ENCODE peak calls at places on chromosomes 16 and 17, in six cellular contexts. M is HCT116, P is GM12878, N is H1, W is K562, X is HepG2. U is an unnamed sample.

GRCh38 chr17:75087558-75088453 is at the start of gene SLC16A5:
- DNase-seq in M (peak), P (no peak), N (peak), W (peak), X (peak), U (peak)

GRCh38 chr16:72092832-72093447 is 480 bp downstream of the TXNL4B start:
- DNase-seq in M (no peak), P (no peak), N (no peak), W (no peak), X (peak), U (no peak)

GRCh38 chr16:85612801-85613608 is at the start of gene GSE1:
- DNase-seq in M (peak), P (peak), N (peak), W (peak), X (peak), U (peak)

GRCh38 chr17:28634211-28634865 is 10.6 kb downstream of the BLTP2 start:
- DNase-seq in M (no peak), P (no peak), N (no peak), W (no peak), X (no peak), U (no peak)

GRCh38 chr17:51630101-51630671 is 369.8 kb downstream of the UTP18 start:
- DNase-seq in M (no peak), P (no peak), N (no peak), W (no peak), X (peak), U (no peak)

GRCh38 chr17:9928601-9929341 is 23.7 kb upstream of the RCVRN start:
- DNase-seq in M (peak), P (no peak), N (peak), W (peak), X (peak), U (peak)

GRCh38 chr16:4614571-4615388 is at the start of gene UBALD1:
- DNase-seq in M (peak), P (peak), N (peak), W (peak), X (peak), U (peak)

GRCh38 chr17:30326816-30327215 is 7.0 kb downstream of the TMIGD1 start:
- DNase-seq in M (no peak), P (no peak), N (no peak), W (no peak), X (no peak), U (no peak)

GRCh38 chr16:12874135-12874534 is 27.3 kb upstream of the SHISA9 start:
- DNase-seq in M (no peak), P (no peak), N (no peak), W (no peak), X (no peak), U (no peak)

GRCh38 chr17:44331249-44331760 is 6.7 kb upstream of the SLC25A39 start:
- DNase-seq in M (peak), P (no peak), N (peak), W (peak), X (peak), U (no peak)

GRCh38 chr17:35390156-35390555 is 16.7 kb upstream of the SLFN11 start:
- DNase-seq in M (no peak), P (no peak), N (no peak), W (no peak), X (no peak), U (no peak)
- TF ChIP-seq ZNF274 in M (no peak), P (no peak), N (no peak), W (no peak), X (no peak), U (no peak)

DNA sequence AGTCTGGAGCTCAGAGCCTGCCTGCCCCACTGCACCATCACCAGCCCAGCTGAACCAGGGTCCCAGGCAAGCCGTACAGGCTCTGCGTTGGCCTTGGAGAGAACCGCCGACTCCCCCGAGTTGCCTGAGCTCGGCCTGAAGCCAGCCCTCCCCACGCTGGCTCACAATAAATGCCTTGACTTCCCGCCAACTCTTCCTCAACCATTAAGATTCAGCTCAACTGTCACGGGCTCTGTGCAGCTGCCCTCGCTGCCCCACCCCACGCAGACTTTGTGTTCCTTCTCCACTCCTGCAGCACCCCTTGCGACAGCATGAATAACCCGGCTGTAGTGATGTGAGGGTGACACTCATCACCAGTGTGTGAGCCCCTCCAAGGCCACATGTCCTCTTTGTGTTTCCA is 4.8 kb upstream of the QPRT start:
- DNase-seq in M (no peak), P (no peak), N (no peak), W (no peak), X (no peak), U (no peak)
- TF ChIP-seq ZNF274 in M (no peak), P (no peak), N (no peak), W (no peak), X (no peak), U (no peak)

DNA sequence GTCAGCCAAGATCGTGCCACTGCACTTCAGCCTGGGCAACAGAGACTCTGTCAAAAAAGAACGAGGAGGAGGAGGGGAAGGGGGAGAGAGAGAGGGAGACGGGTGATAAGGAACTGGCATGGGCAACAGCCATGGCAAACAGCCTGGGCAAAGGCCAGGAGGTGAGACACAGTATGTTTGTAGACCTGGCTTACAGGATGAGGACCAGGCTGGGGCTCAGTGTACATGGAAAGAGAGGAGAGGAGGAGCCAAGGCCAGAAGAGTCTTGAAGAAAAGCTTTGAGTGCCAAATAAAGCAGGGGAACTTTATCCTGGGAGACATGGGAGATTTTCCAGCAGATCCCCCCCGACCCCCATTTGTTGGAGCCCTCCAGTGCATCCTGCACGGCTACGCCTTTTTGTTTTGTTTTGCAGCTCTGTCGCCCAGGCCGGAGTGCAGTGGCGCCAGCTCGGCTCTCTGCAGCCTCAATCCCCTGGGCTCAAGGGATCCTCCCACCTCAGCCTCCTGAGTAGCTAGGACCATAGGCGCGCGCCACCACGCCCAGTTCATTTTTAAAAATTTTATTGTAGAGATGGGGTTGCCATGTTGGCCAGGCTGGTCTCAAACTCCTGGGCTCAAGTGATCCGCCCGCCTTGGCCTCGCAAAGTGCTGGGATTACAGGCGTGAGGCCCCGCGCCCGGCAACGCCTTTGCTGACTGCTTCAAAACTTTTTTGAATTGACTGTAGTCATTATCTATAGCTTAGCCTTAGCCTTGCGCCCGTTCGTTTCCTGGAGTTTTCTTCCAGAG is 1.2 kb upstream of the ALKBH5 start:
- DNase-seq in M (no peak), P (no peak), N (peak), W (no peak), X (no peak), U (no peak)
- TF ChIP-seq ZNF274 in M (no peak), P (no peak), N (no peak), W (no peak), X (no peak), U (no peak)

DNA sequence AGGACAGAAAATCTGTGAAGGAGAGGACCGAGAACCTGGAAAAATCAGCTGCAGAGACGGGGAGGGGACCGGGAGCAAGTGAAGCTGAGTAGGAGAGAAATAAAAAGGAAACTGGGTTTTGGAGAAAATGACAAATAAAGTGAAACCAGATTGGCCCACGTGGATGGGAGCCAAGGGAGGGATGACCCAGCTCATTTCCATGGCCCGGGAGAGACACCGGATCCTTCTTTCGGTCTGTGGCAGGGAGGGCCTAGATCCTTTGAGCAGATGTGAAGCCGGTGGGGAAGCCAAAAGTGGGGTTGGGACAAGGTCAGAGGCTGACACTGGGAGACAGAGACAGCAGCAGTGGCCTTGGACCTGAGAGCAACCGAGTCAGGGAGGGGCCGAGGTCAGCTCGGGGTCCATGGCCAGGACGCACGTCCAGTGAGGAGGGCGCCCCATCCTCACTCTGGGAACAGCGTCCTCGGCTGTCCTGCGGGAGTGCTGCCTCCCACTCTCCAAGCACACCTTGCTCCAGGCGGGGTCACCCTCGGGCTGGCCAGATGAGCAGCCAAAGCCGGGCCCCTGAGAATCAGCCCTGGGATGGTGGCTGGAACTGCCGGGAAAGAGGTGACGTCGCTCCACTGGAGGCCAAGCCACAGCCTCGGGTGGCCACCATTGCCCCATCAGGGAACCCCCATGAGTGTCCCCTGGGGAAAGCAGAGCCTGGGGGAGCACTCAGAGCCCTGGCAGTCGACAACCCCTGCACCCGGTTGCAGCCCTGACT is 50.8 kb upstream of the CDR2 start:
- DNase-seq in M (no peak), P (no peak), N (peak), W (no peak), X (no peak), U (no peak)
- TF ChIP-seq ZNF274 in M (no peak), P (no peak), N (no peak), W (no peak), X (no peak), U (no peak)

GRCh38 chr17:41551370-41551769 is 20.5 kb downstream of the KRT9 start:
- DNase-seq in M (no peak), P (no peak), N (no peak), W (no peak), X (no peak), U (no peak)
- TF ChIP-seq ZNF274 in M (no peak), P (no peak), N (no peak), W (no peak), X (no peak), U (no peak)

GRCh38 chr16:24773771-24774427 is 44.4 kb downstream of the TNRC6A start:
- DNase-seq in M (no peak), P (no peak), N (no peak), W (peak), X (no peak), U (no peak)
- TF ChIP-seq ZNF274 in M (no peak), P (no peak), N (no peak), W (no peak), X (no peak), U (no peak)

GRCh38 chr17:32124985-32125847 is 17.1 kb upstream of the RHOT1 start:
- DNase-seq in M (no peak), P (no peak), N (no peak), W (no peak), X (no peak), U (no peak)
- TF ChIP-seq ZNF274 in M (no peak), P (no peak), N (no peak), W (no peak), X (no peak), U (no peak)

GRCh38 chr17:35002876-35003551 is 22.7 kb downstream of the LIG3 start:
- DNase-seq in M (no peak), P (no peak), N (no peak), W (no peak), X (no peak), U (no peak)
- TF ChIP-seq ZNF274 in M (no peak), P (no peak), N (no peak), W (no peak), X (no peak), U (no peak)

DNA sequence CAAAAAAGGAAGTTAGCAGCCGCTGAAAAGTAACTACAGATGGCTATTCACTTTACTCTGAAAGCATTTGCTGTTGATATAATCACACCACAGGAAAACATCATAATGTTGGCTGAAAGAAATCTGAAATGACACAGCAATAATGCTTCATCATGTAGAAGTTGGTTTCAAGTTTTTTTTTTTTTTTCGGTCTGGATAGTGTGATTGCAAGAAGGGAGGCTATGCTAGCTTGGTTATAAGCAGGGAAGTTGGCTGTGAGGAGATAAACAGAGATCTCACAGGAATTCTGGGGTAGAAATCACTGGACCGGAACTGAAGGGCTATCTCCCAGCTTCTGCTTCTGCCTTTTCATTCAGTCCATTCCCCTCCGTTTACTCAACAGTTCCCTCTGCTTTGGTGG is 57.9 kb downstream of the MYO1D start:
- DNase-seq in M (no peak), P (no peak), N (no peak), W (peak), X (no peak), U (no peak)
- TF ChIP-seq ZNF274 in M (no peak), P (no peak), N (no peak), W (peak), X (no peak), U (no peak)

GRCh38 chr17:46851029-46851741 is at the start of gene WNT9B:
- DNase-seq in M (no peak), P (no peak), N (peak), W (peak), X (peak), U (no peak)

GRCh38 chr17:46854948-46855347 is 3.6 kb downstream of the WNT9B start:
- DNase-seq in M (no peak), P (no peak), N (no peak), W (no peak), X (no peak), U (no peak)

GRCh38 chr17:46850688-46851028 is 725 bp upstream of the WNT9B start:
- DNase-seq in M (no peak), P (no peak), N (no peak), W (no peak), X (no peak), U (no peak)

GRCh38 chr17:46854515-46854914 is 3.1 kb downstream of the WNT9B start:
- DNase-seq in M (no peak), P (no peak), N (no peak), W (no peak), X (no peak), U (no peak)

DNA sequence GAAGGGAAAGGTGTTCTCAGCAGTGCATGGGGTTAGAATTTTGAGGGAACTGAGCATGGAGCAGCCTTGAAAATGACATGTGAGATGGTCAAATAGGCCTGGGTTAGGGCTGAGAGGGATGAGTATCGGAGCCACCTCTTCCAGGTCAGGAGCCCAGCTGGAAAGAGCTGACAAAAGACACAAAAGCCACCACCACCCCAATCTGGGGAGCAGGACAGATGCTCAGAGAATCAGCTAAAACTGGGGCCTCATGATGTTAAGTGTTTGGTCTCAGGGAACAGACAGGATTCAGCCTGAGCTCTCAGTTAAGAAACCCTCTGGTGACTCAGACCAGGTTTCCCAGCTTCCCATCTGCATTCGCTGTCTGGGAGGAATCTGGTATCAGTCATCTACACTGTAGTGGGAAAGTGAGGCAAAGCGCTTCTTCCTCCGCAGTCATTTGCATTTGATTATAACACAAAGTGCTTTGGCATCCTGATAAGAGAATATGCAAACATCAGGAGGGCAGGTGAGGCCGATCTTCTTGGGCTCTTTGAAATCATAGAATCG is 2.6 kb downstream of the WNT9B start:
- DNase-seq in M (no peak), P (no peak), N (no peak), W (no peak), X (no peak), U (no peak)
- TF ChIP-seq ZNF274 in M (no peak), P (no peak), N (no peak), W (no peak), X (no peak), U (no peak)